ENCODE peak calls at places on chromosome 14, in four cellular contexts. F, H, E and Y are unnamed samples.

GRCh38 chr14:105846312-105846711 is 319.9 kb downstream of the TMEM121 start:
- DNase-seq in E (no peak), F (no peak), H (no peak), Y (no peak)

GRCh38 chr14:54738009-54738408 is 164.6 kb downstream of the GCH1 start:
- DNase-seq in H (no peak), F (no peak), E (no peak), Y (no peak)

GRCh38 chr14:34699873-34700621 is 14.3 kb downstream of the CFL2 start:
- DNase-seq in E (peak), F (no peak), H (no peak), Y (no peak)

GRCh38 chr14:50230601-50231474 is 540 bp downstream of the SOS2 start:
- DNase-seq in H (no peak), F (no peak), E (peak), Y (peak)

GRCh38 chr14:55277972-55278740 is 6.9 kb downstream of the FBXO34 start:
- DNase-seq in F (no peak), H (no peak), E (no peak), Y (no peak)

GRCh38 chr14:68653108-68653507 is 139.8 kb downstream of the ZFP36L1 start:
- DNase-seq in E (no peak), F (no peak), H (no peak), Y (no peak)

GRCh38 chr14:42222924-42223471 is 616.3 kb downstream of the LRFN5 start:
- DNase-seq in E (no peak), F (no peak), H (no peak), Y (peak)

GRCh38 chr14:34873591-34874385 is 1.4 kb downstream of the BAZ1A start:
- DNase-seq in F (peak), E (no peak), H (peak), Y (peak)

GRCh38 chr14:60247994-60248696 is 876 bp upstream of the PPM1A start:
- DNase-seq in H (peak), F (peak), E (peak), Y (peak)

GRCh38 chr14:32083789-32084188 is 6.7 kb downstream of the ARHGAP5 start:
- DNase-seq in E (peak), H (no peak), F (no peak), Y (no peak)

GRCh38 chr14:39229222-39229543 is 4.5 kb upstream of the MIA2 start:
- DNase-seq in E (no peak), F (no peak), H (no peak), Y (no peak)

GRCh38 chr14:76958975-76959710 is 69.4 kb downstream of the IRF2BPL start:
- DNase-seq in H (no peak), F (peak), E (peak), Y (peak)

GRCh38 chr14:89617471-89618291 is 200.6 kb upstream of the FOXN3 start:
- DNase-seq in E (peak), H (no peak), F (no peak), Y (no peak)

GRCh38 chr14:91230363-91231035 is 14.0 kb downstream of the GPR68 start:
- DNase-seq in F (no peak), E (no peak), H (no peak), Y (no peak)

GRCh38 chr14:23601845-23602180 is 23.2 kb upstream of the JPH4 start:
- DNase-seq in F (no peak), H (no peak), E (peak), Y (peak)

GRCh38 chr14:87994974-87995373 is 2.0 kb upstream of the GALC start:
- DNase-seq in F (no peak), H (no peak), E (peak), Y (peak)

GRCh38 chr14:91113829-91114078 is at the start of gene DGLUCY:
- DNase-seq in E (no peak), H (no peak), F (no peak), Y (no peak)

GRCh38 chr14:23321572-23322547 is 603 bp downstream of the PABPN1 start:
- DNase-seq in H (peak), F (peak), E (peak), Y (no peak)

GRCh38 chr14:61876362-61877049 is 114.3 kb downstream of the SNAPC1 start:
- DNase-seq in H (no peak), F (no peak), E (no peak), Y (no peak)

GRCh38 chr14:74619672-74620131 is 7.7 kb upstream of the LTBP2 start:
- DNase-seq in E (peak), H (no peak), F (peak), Y (no peak)

GRCh38 chr14:91354979-91355685 is 62.5 kb downstream of the CCDC88C start:
- DNase-seq in H (peak), E (no peak), F (peak), Y (no peak)

GRCh38 chr14:96297000-96297399 is 41.0 kb downstream of the BDKRB1 start:
- DNase-seq in H (no peak), F (no peak), E (peak), Y (no peak)

GRCh38 chr14:93103392-93104080 is 12.2 kb downstream of the ITPK1 start:
- DNase-seq in H (no peak), F (no peak), E (no peak), Y (peak)

GRCh38 chr14:86712176-86712575 is 1182.2 kb downstream of the FLRT2 start:
- DNase-seq in E (peak), H (no peak), F (no peak), Y (no peak)

GRCh38 chr14:24439830-24440605 is 2.6 kb downstream of the SDR39U1 start:
- DNase-seq in H (no peak), F (no peak), E (no peak), Y (no peak)

GRCh38 chr14:63468273-63468672 is 74.9 kb downstream of the PPP2R5E start:
- DNase-seq in E (no peak), F (no peak), H (no peak), Y (peak)

GRCh38 chr14:98798099-98798498 is 473.9 kb downstream of the BCL11B start:
- DNase-seq in H (no peak), E (no peak), F (no peak), Y (no peak)

GRCh38 chr14:88993946-88994345 is 169.5 kb downstream of the TTC8 start:
- DNase-seq in E (no peak), F (no peak), H (no peak), Y (no peak)

GRCh38 chr14:53500191-53500590 is 347.1 kb upstream of the DDHD1 start:
- DNase-seq in E (no peak), F (no peak), H (no peak), Y (no peak)

GRCh38 chr14:92645841-92646478 is 102.5 kb downstream of the LGMN start:
- DNase-seq in E (no peak), F (no peak), H (no peak), Y (no peak)

GRCh38 chr14:56801920-56802319 is 8.4 kb downstream of the OTX2 start:
- DNase-seq in F (no peak), H (no peak), E (no peak), Y (no peak)

GRCh38 chr14:101980700-101981099 is 16.3 kb downstream of the DYNC1H1 start:
- DNase-seq in F (no peak), H (no peak), E (peak), Y (peak)

DNA sequence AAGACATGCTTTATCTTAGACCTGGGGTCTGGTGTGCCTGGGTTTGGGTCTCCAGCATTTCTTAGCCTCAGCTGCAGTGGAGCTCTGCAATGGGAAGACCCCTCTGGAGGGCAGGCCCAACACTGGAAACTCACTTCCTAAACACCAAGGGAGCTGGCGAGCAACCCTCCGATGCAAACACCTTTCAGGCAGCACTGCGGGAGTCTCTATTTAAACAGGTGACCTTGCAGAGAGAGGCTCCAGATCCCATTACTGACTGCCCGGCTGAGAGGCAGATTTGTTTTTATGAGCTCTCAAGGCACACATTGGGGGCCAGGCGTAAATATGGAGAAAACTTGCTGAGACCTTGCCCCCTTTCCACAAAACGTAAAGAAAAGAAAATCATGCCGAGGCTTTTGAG is 195.5 kb downstream of the PAX9 start:
- DNase-seq in F (no peak), E (no peak), H (no peak), Y (no peak)
- TF ChIP-seq BRCA1 in F (no peak), E (no peak), H (no peak), Y (no peak)

DNA sequence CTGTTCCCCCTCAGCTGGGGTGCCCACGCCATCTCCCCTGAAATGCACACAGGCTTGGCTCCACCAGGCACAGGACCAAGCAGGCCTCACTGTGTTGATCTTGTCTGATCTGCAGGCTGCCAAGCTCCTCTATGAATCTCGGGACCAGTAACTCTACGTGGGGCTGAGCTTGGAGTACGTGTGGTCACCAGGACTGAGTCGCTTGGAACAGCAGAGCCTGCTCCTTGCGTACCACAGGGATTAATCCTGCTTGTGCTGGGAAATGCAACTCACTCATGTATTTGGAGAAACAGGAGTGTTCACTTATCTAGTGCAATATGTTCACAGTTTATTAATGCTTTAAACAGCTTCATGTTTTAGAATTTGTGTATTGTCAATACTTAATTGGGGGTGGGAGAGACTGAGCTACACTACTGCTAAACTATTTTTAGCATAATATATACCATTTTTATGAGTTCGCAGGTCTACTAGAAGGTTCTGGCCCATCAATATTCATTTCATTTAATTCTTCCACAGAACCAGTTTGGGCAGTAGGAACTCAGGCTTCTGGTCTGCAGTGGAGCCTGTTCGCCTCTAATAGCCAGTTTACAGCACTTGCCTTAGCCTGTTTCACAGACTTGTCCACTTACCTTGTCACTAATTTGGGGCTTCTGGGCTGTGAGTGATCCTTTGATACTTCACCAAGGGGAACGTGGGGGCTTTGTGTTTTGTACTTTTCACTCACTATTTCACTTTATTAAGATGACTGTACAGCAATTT is 17.4 kb downstream of the ZFYVE21 start:
- DNase-seq in H (no peak), E (no peak), F (no peak), Y (no peak)
- TF ChIP-seq BRCA1 in H (no peak), E (no peak), F (no peak), Y (no peak)

GRCh38 chr14:81219821-81220487 is 805 bp downstream of the GTF2A1 start:
- DNase-seq in E (peak), H (peak), F (peak), Y (no peak)
- TF ChIP-seq BRCA1 in E (no peak), H (no peak), F (no peak), Y (no peak)

DNA sequence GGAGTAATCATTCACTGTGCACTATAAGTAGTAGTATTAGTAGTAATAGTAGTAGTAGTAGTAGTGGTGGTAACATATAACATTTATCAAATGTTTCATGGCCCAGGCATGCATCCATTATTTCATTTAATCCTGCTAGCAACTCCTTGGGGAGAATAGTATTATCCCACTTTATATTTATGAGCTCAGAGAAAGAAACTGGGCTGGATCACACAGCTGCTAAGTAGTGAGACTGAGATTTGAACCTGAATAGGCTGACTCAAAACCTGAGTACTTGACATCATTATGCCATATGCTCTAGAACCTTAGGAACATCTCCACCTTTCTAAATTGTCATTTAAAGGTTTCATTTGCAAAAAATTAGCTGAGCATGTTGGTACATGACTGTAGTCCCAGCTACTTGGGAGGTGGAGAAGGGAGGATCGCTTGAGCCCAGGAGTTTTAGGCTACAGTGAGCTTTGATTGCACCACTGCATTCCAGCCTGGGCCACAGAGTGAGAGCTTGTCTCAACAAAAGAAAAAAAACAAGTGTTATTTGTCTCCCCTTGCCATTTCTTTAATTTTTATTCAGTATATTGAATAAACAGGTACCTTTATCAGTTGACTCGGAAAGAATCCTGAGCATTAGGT is 11.4 kb upstream of the NID2 start:
- DNase-seq in E (no peak), F (no peak), H (no peak), Y (no peak)
- TF ChIP-seq BRCA1 in E (no peak), F (no peak), H (no peak), Y (no peak)